ENCODE peak calls at places on chromosomes 7 and 10, in ten cellular contexts. X is uterus; U is activated gamma-delta T cell treated with anti-CD3 and anti-CD28 coated beads, Interleukin-2, amount 50 U/mL, for 16 hours; O is AG08395; K is brain microvascular endothelial cell; E is Daoy; C is HEK293T; D is NCI-H1105; F is fibroblast of pulmonary artery; Q is NCI-H446. W is an unnamed sample.

GRCh38 chr7:156609010-156609877 is 31.3 kb upstream of the RNF32 start:
- DNase-seq in X (no peak), U (no peak), O (no peak), K (no peak), E (no peak), C (no peak), D (no peak), F (peak; percentile 30), Q (no peak), W (no peak)

GRCh38 chr10:98478430-98479222 is 31.9 kb upstream of the HPS1 start:
- DNase-seq in X (no peak), U (no peak), O (peak; percentile 35), K (peak; percentile 17), E (peak; percentile 44), C (no peak), D (no peak), F (peak; percentile 13), Q (no peak), W (no peak)

GRCh38 chr10:69383485-69384089 is 33.1 kb downstream of the TACR2 start:
- DNase-seq in X (no peak), U (no peak), O (peak; percentile 90), K (peak; percentile 32), E (no peak), C (no peak), D (no peak), F (peak; percentile 59), Q (no peak), W (peak; percentile 84)

GRCh38 chr10:127737563-127738511 is 852 bp downstream of the FOXI2 start:
- DNase-seq in X (no peak), U (no peak), O (no peak), K (no peak), E (no peak), C (no peak), D (no peak), F (no peak), Q (no peak), W (no peak)

GRCh38 chr7:71883415-71883814 is 528.7 kb downstream of the CALN1 start:
- DNase-seq in X (no peak), U (no peak), O (no peak), K (no peak), E (no peak), C (no peak), D (no peak), F (no peak), Q (no peak), W (no peak)

GRCh38 chr10:11594589-11595394 is 16.7 kb downstream of the USP6NL start:
- DNase-seq in X (no peak), U (no peak), O (no peak), K (no peak), E (no peak), C (no peak), D (no peak), F (no peak), Q (no peak), W (no peak)

GRCh38 chr10:52949899-52950298 is 177.3 kb upstream of the MBL2 start:
- DNase-seq in X (no peak), U (no peak), O (no peak), K (no peak), E (no peak), C (no peak), D (no peak), F (no peak), Q (no peak), W (no peak)

GRCh38 chr7:128408709-128409434 is 910 bp downstream of the IMPDH1 start:
- DNase-seq in X (peak; percentile 45), U (no peak), O (no peak), K (no peak), E (no peak), C (no peak), D (no peak), F (no peak), Q (peak; percentile 20), W (no peak)

GRCh38 chr7:157442456-157442855 is 105.7 kb downstream of the DNAJB6 start:
- DNase-seq in X (no peak), U (no peak), O (no peak), K (no peak), E (no peak), C (no peak), D (no peak), F (no peak), Q (no peak), W (no peak)